ENCODE peak calls at places on chromosomes 5 and 9, in nine cellular contexts. M is GM12891, U is breast epithelium, V is suprapubic skin, K is vagina, B is upper lobe of left lung, S is GM12878, X is GM12892, J is HepG2. I is an unnamed sample.
A peak's percentile ranks its signal among the peaks of the same experiment; 100 is the strongest.

GRCh38 chr5:132422720-132423442 is 53.4 kb downstream of the SLC22A5 start:
- DNase-seq in S (no peak), M (no peak), U (no peak), K (no peak), J (peak; percentile 81), V (no peak), X (no peak), B (no peak), I (peak; percentile 82)

GRCh38 chr5:8663374-8663773 is 794.4 kb downstream of the MTRR start:
- DNase-seq in X (no peak), M (no peak), J (no peak), K (no peak), S (no peak), V (no peak), B (no peak), U (no peak), I (no peak)

GRCh38 chr5:6043491-6044310 is 334.6 kb downstream of the MED10 start:
- DNase-seq in K (no peak), U (no peak), X (no peak), B (no peak), S (no peak), J (no peak), V (no peak), M (no peak), I (peak; percentile 44)

GRCh38 chr5:127313847-127314473 is 23.4 kb downstream of the MEGF10 start:
- DNase-seq in B (peak; percentile 14), J (peak; percentile 16), S (no peak), V (no peak), K (no peak), M (no peak), X (peak; percentile 28), U (peak; percentile 61), I (peak; percentile 87)

GRCh38 chr5:112548246-112548982 is 129.3 kb upstream of the EPB41L4A start:
- DNase-seq in S (no peak), X (no peak), U (no peak), V (no peak), B (no peak), J (no peak), K (no peak), M (no peak), I (no peak)

GRCh38 chr5:55036477-55036876 is 12.4 kb downstream of the GZMK start:
- DNase-seq in U (no peak), K (no peak), B (no peak), V (no peak), M (no peak), X (no peak), S (no peak), J (no peak), I (no peak)

GRCh38 chr5:82586597-82586996 is 308.4 kb upstream of the RPS23 start:
- DNase-seq in U (no peak), J (no peak), X (no peak), B (no peak), M (no peak), V (no peak), S (no peak), K (no peak), I (no peak)

GRCh38 chr9:82991684-82992083 is 71.3 kb downstream of the RASEF start:
- DNase-seq in X (no peak), M (no peak), B (no peak), J (peak; percentile 77), S (no peak), U (no peak), V (no peak), K (no peak), I (no peak)

GRCh38 chr5:102629827-102630605 is 125.1 kb upstream of the PAM start:
- DNase-seq in B (no peak), U (no peak), X (no peak), V (no peak), M (no peak), K (no peak), S (no peak), J (peak; percentile 1), I (no peak)

GRCh38 chr5:181028032-181028819 is 11.8 kb upstream of the BTNL9 start:
- DNase-seq in X (no peak), J (no peak), B (no peak), V (no peak), U (peak; percentile 7), K (no peak), S (no peak), M (no peak), I (peak; percentile 64)
- TF ChIP-seq POLR2A in X (no peak), J (no peak), B (no peak), V (no peak), U (no peak), K (no peak), S (no peak), M (no peak), I (no peak)

GRCh38 chr5:1385395-1386273 is 40.7 kb upstream of the CLPTM1L start:
- DNase-seq in V (peak; percentile 91), M (peak; percentile 93), U (peak; percentile 93), X (peak; percentile 93), S (no peak), B (peak; percentile 98), K (no peak), J (peak; percentile 20), I (peak; percentile 99)
- TF ChIP-seq POLR2AphosphoS5 in V (no peak), M (peak; percentile 33), U (no peak), X (no peak), S (peak; percentile 45), B (peak; percentile 89), K (peak; percentile 63), J (no peak), I (peak; percentile 94)

DNA sequence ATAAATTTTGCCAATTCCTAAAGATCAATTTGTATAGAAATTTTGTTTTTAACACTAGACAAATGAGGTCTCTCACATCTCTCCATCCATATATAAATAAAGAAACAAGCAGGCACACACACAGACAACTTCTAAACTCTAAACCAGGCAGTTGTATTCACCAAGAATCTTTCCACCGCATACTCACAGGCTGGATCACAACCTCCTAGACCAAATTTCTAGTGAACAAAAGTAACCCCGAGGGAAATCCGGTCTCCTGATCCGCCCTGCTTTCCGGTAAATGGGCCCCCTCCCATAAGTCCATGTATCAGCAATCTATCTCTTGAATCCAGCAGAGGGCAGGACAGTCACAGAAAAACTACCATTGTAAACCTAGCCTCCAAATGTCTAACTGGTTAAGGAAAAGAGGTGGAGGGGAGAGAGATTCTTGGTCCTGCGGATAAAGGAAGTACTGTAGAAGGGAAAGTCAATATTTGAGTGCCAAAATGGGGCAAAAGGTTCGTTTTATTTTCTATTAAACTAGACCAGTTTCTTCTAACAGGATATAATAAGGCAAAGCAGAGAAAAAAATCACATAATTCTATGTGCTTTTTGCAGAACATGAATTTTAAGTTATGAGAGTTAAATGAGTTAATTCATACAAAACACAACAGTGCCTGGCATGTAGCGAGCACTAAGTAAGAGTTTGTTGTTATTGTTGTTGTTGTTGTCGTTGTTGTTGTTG is 4.8 kb upstream of the SMU1 start:
- DNase-seq in S (peak; percentile 76), V (peak; percentile 86), B (no peak), J (peak; percentile 79), M (peak; percentile 48), U (no peak), X (peak; percentile 42), K (no peak), I (peak; percentile 74)
- TF ChIP-seq POLR2A in S (no peak), V (no peak), B (no peak), J (no peak), M (no peak), U (no peak), X (no peak), K (no peak), I (no peak)

GRCh38 chr9:81380504-81380903 is 308.8 kb downstream of the TLE1 start:
- DNase-seq in M (no peak), J (no peak), X (no peak), K (no peak), S (no peak), B (no peak), V (no peak), U (no peak), I (no peak)

GRCh38 chr9:81380960-81381359 is 308.4 kb downstream of the TLE1 start:
- DNase-seq in K (no peak), U (no peak), B (no peak), V (no peak), S (no peak), M (no peak), J (no peak), X (no peak), I (no peak)

GRCh38 chr9:81377921-81378320 is 311.4 kb downstream of the TLE1 start:
- DNase-seq in K (no peak), M (no peak), B (no peak), U (no peak), V (no peak), J (no peak), X (no peak), S (no peak), I (no peak)

GRCh38 chr9:81381694-81382093 is 307.7 kb downstream of the TLE1 start:
- DNase-seq in X (no peak), V (no peak), M (no peak), J (no peak), K (no peak), B (no peak), S (no peak), U (no peak), I (no peak)

DNA sequence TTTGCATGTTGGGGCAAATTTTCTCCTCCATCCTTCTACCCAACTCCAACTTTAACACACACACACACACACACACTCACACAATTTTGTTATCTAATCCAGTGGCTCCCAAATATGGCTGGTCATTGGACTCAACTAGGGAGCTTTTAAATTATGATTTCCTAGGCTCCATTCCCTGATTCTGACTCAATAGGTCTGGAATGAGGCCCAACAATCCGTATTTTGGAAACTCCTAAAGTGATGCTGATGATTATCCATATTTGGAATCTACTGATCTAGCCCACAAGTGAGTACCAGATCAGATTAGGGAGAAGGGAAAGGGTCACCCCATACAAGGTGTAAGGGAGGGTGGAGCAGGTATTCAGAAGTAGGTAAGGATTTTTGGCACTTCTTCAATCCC is 309.7 kb downstream of the TLE1 start:
- DNase-seq in K (no peak), S (no peak), V (no peak), J (no peak), B (no peak), X (no peak), U (no peak), M (no peak), I (no peak)
- TF ChIP-seq POLR2AphosphoS5 in K (no peak), S (no peak), V (no peak), J (no peak), B (no peak), X (no peak), U (no peak), M (no peak), I (no peak)

DNA sequence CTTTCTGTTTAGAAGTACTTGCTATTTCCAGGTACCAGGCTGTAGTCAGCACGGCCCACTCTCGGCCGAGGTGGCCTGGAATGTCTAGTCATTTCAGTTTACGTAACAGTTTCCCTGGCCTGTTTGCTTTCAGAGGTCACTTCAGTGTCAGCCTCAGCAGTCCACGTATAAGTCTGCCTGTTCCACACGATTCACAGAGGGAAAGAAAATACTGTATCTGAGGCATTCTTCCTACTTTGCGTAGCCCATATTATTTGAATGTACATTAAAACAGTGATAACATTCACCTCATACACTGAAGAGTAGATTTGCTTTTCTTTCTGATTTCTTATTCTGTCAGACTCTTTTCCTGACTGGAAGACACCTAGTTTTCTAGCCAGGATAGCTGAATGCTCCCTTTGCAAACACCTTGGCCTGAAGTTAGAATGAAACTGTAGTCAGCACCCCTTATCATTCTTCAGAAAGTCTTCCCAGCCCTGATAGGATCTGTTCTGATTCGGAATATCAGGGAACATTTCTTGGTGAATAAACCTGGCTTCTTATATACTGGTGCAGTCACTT is 140.9 kb downstream of the AOPEP start:
- DNase-seq in V (no peak), J (peak; percentile 89), X (no peak), M (no peak), B (no peak), S (no peak), K (no peak), U (peak; percentile 63), I (no peak)
- TF ChIP-seq POLR2A in V (no peak), J (no peak), X (no peak), M (no peak), B (no peak), S (no peak), K (no peak), U (no peak), I (no peak)

I was measured in spleen.